ENCODE peak calls at places on chromosomes 13 and 19, in five cellular contexts. O is IMR-90, J is upper lobe of right lung, X is tibial artery, M is neural progenitor cell. H is an unnamed sample. For H3K9me3, the result is how much of the 10 kb centered on the place peaks cover.

GRCh38 chr13:66689037-66689619 is 541.0 kb downstream of the PCDH9 start:
- DNase-seq in M (peak), J (no peak), X (no peak), O (no peak), H (no peak)

GRCh38 chr13:29954082-29955043 is 103.9 kb upstream of the UBL3 start:
- DNase-seq in M (no peak), O (no peak), J (no peak), X (no peak), H (no peak)

GRCh38 chr13:48449656-48450055 is 36.7 kb upstream of the LPAR6 start:
- DNase-seq in M (no peak), O (peak), X (no peak), J (no peak), H (no peak)

GRCh38 chr13:51341232-51341631 is 1.7 kb downstream of the SERPINE3 start:
- DNase-seq in M (no peak), J (no peak), O (no peak), X (no peak), H (no peak)

GRCh38 chr13:95298971-95299627 is 2.2 kb downstream of the ABCC4 start:
- DNase-seq in X (no peak), O (peak), M (no peak), J (no peak), H (no peak)

GRCh38 chr13:114313061-114313860 is 1.0 kb upstream of the CHAMP1 start:
- DNase-seq in J (no peak), O (peak), M (no peak), X (no peak), H (no peak)

GRCh38 chr13:91398413-91399188 is at the start of gene GPC5:
- DNase-seq in X (peak), J (peak), O (peak), M (peak), H (peak)

GRCh38 chr13:23679214-23679613 is 109.0 kb downstream of the TNFRSF19 start:
- DNase-seq in M (no peak), O (peak), X (no peak), J (no peak), H (no peak)

GRCh38 chr19:28596561-28597071 is 616.3 kb downstream of the UQCRFS1 start:
- DNase-seq in O (no peak), X (no peak), M (no peak), J (no peak), H (no peak)

GRCh38 chr19:11587302-11587972 is 9.8 kb upstream of the ZNF627 start:
- DNase-seq in M (peak), X (peak), J (peak), O (peak), H (peak)

GRCh38 chr19:13610042-13610691 is 103.9 kb upstream of the CACNA1A start:
- DNase-seq in M (peak), X (no peak), O (no peak), J (no peak), H (no peak)

GRCh38 chr19:56404705-56405056 is 549 bp downstream of the ZNF583 start:
- DNase-seq in M (no peak), X (no peak), O (no peak), J (no peak), H (no peak)
- H3K9me3 ChIP-seq in M (under half), X (under half), O (under half), J (under half), H (under half)

GRCh38 chr19:48635263-48635965 is 1.8 kb downstream of the DBP start:
- DNase-seq in X (peak), O (no peak), J (peak), M (peak), H (peak)

GRCh38 chr19:48633148-48634035 is 3.8 kb downstream of the DBP start:
- DNase-seq in X (no peak), O (no peak), J (no peak), M (no peak), H (no peak)

GRCh38 chr19:48632692-48633147 is 4.5 kb downstream of the DBP start:
- DNase-seq in J (no peak), X (no peak), M (no peak), O (peak), H (no peak)

GRCh38 chr19:48634424-48635262 is 2.5 kb downstream of the DBP start:
- DNase-seq in O (peak), X (peak), M (peak), J (peak), H (peak)

GRCh38 chr19:48634036-48634342 is 3.2 kb downstream of the DBP start:
- DNase-seq in O (no peak), J (no peak), X (no peak), M (no peak), H (no peak)
- H3K4me3 ChIP-seq in O (peak), J (peak), X (peak), M (peak), H (peak)

DNA sequence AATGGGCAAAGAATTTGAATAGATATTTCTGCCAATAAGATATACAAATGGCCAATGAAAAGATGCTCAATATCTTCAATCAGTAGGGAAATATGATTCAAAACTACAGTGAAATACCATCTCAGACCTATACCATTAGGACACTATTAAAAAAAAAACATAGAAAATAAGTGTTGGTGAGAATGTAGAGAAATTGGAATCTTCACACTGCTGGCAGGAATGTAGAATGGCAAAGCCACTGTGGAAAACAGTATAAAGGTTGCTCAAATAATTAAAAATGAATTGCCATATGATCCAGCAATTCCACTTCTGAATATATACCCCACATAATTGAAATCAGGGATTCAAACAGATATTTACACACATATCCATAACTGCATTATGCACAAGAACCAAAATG is 88.1 kb upstream of the STARD13 start:
- DNase-seq in O (no peak), X (no peak), J (no peak), M (no peak), H (no peak)
- TF ChIP-seq CTCF in O (peak), X (no peak), J (no peak), M (no peak), H (no peak)

DNA sequence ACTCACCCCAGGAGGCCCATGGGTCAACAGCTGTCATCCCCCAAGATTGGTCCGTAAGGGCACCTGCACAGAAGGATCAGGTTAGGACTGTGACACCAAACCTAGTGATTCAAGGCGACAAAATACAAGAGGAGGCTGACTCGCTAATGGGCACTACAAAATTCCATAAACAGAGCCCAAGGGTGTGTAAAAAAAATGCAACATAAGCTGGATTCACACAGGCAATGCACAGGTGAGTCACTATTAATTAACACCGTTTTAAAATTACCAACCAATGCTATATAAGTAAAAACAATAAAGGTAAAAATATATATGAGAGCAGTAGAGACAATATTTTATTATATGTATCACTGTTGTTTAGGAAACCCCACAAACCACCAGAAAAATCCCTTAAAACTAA is 1.9 kb downstream of the ZNF606 start:
- DNase-seq in M (no peak), J (no peak), X (no peak), O (no peak), H (no peak)
- H3K9me3 ChIP-seq in M (under half), J (under half), X (under half), O (half or more), H (under half)

DNA sequence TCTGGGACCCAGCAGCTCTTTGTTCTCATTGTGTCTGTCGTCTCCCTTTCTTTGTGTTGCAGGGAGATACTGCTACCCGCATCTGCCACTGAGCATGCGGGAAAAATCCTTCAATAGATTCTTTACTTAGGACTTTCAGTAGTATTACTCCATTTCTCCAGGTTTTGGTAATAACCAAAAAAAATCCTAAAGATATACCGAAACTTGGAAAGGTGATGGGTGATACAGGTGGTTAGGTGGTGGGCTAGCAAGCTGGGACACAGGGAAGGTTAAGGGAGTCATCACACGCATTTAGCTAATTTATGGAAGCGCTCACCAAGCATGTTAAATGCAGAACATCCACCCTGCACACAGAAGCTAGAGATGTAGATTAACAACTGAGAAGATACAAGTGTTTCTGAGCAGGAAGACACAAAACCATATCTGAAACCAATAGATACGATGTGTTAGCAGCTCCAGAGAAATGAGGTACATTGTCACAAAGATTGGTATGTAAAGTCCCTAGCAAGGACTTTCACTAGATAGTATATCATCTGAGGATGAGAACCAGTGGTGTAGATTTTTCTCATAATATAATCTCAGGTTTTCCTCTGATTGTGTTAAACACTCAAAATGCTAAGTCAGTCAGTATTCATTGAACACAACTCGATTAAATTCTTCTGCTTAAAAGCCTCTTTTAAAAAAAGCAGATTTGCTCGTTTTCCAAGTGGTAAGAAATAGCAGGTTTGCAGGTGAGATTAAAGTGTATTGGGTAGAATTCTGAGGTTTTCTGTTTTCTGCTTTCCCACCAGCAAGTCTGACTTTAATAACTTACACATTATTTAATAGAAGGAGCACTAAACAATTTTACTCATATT is 1.3 kb upstream of the SLAIN1 start:
- DNase-seq in X (no peak), O (no peak), M (peak), J (no peak), H (no peak)
- H3K4me3 ChIP-seq in X (peak), O (no peak), M (peak), J (peak), H (peak)

GRCh38 chr13:99608345-99608744 is 107.1 kb downstream of the TM9SF2 start:
- DNase-seq in O (no peak), J (no peak), M (no peak), X (no peak), H (no peak)

GRCh38 chr13:99604636-99605035 is 103.4 kb downstream of the TM9SF2 start:
- DNase-seq in O (no peak), X (no peak), J (no peak), M (no peak), H (no peak)

GRCh38 chr13:99605417-99606321 is 104.4 kb downstream of the TM9SF2 start:
- DNase-seq in O (no peak), M (peak), X (peak), J (peak), H (peak)

GRCh38 chr13:99610702-99611289 is 109.5 kb downstream of the TM9SF2 start:
- DNase-seq in O (no peak), X (no peak), J (no peak), M (no peak), H (no peak)

DNA sequence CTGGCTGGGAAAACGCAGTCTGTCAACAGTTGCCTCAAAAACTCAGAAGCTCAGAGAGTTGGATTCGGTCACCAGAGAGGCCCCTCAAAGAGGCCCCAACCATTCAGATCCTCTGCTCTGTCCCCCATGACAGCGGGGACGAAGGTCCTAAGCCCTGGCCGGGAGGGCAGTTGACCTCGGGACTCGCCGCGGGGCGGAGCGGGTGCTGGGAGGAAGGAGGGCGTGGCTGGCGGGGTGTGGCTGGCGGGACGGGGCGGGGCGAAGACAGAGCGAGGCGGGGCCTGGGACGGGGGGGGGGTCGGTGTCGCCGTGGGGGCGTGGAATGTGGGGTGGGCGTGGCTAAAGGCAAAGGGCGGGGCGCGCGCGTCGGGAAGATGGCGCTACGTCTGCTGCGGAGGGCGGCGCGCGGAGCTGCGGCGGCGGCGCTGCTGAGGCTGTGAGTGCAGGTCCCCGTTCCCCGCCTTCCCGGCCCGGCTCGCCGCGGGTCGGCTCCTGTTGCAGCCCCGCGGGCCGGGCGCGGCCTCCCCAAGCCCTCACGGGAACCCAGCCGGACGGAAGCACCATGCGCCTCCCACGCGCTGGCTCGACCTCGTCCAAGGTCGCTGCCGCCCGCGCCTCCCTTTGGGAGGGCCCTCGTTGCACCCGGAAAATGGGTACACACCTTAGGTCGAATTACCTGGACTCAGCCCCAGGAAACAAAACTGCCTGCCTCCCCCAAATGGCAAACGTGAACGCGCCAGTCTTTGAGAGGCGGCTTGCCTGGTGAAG is 105.2 kb downstream of the TM9SF2 start:
- DNase-seq in O (peak), M (peak), J (peak), X (peak), H (peak)
- TF ChIP-seq CTCF in O (no peak), M (no peak), J (no peak), X (no peak), H (no peak)

DNA sequence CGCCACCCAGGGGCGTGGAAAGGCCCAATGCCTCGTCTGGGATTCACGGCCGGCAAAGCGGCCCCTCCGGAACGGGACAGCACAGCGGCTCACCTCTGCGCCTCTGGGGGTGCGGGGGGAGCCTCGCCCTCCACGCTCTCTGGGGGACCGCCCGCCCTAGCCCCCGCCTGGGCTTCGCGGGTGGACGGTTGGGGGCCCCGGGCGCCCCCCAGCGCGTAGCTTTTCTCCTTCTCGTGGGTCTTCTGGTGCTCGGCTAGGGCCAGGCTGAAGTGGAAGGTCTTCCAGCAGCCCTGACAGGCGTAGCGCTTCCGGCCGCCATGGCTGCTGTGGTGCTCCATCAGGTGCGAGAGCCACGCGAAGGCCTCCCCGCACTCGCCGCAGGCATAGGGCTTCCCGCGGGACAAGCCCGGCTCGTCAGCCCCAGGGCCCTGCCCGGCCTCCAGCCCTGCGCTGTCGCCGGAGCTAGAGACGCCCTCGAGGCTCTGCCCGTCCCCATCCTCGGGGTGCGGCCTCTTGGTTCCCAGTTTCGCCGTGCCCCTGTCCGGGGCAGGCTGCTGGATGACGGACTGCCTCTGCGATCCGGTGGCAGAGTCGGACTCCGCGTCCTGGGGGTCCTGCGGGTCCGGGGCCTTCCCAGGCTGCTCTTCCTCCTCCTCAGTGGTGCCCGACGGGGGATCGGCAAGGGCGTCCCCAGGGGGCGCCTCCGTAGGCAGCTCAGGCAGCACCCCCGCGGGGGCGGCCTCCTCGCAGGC is 13.3 kb downstream of the ZSCAN18 start:
- DNase-seq in X (no peak), O (no peak), M (no peak), J (peak), H (no peak)
- H3K9me3 ChIP-seq in X (under half), O (half or more), M (under half), J (under half), H (half or more)

GRCh38 chr19:55866521-55866920 is 30.2 kb downstream of the NLRP4 start:
- DNase-seq in J (no peak), O (no peak), M (no peak), X (no peak), H (no peak)
- H3K4me3 ChIP-seq in J (no peak), O (no peak), M (no peak), X (no peak), H (no peak)